ENCODE peak calls at places on chromosome 19, in nine cellular contexts. Q is cardiac muscle cell, D is RCC 7860, K is GM10248, H is NCI-H2081, F is GM12878, Y is retinal pigment epithelial cell, L is activated gamma-delta T cell treated with Interleukin-2 at 50 U/mL for 16 hours, J is thoracic aorta. A is an unnamed sample.

GRCh38 chr19:53882391-53883050 is 524 bp downstream of the PRKCG start:
- DNase-seq in Q (no peak), D (no peak), K (no peak), H (no peak), F (no peak), Y (no peak), L (no peak), J (no peak), A (no peak)

GRCh38 chr19:15631817-15632216 is 8.9 kb upstream of the CYP4F3 start:
- DNase-seq in Q (no peak), D (no peak), K (no peak), H (no peak), F (peak), Y (no peak), L (peak), J (no peak), A (peak)

GRCh38 chr19:4575267-4575793 is 15.8 kb upstream of the SEMA6B start:
- DNase-seq in Q (peak), D (peak), K (no peak), H (no peak), F (no peak), Y (peak), L (no peak), J (no peak), A (no peak)

GRCh38 chr19:35458821-35459391 is 10.8 kb downstream of the FFAR2 start:
- DNase-seq in Q (no peak), D (no peak), K (peak), H (no peak), F (peak), Y (no peak), L (no peak), J (no peak), A (no peak)

GRCh38 chr19:52227196-52227940 is 37.5 kb downstream of the PPP2R1A start:
- DNase-seq in Q (no peak), D (no peak), K (no peak), H (no peak), F (no peak), Y (no peak), L (no peak), J (no peak), A (no peak)

GRCh38 chr19:54014920-54015560 is 23.6 kb downstream of the CACNG6 start:
- DNase-seq in Q (peak), D (no peak), K (no peak), H (no peak), F (no peak), Y (no peak), L (no peak), J (no peak), A (no peak)

GRCh38 chr19:47637550-47637949 is 28.6 kb downstream of the BICRA start:
- DNase-seq in Q (no peak), D (no peak), K (no peak), H (no peak), F (no peak), Y (no peak), L (no peak), J (no peak), A (no peak)

GRCh38 chr19:41528106-41528505 is 47.9 kb upstream of the CEACAM21 start:
- DNase-seq in Q (no peak), D (no peak), K (no peak), H (no peak), F (no peak), Y (no peak), L (no peak), J (no peak), A (no peak)

GRCh38 chr19:9673912-9674668 is 810 bp downstream of the ZNF562 start:
- DNase-seq in Q (no peak), D (peak), K (no peak), H (no peak), F (peak), Y (no peak), L (no peak), J (no peak), A (no peak)

GRCh38 chr19:55383279-55383788 is 758 bp downstream of the TMEM238 start:
- DNase-seq in Q (no peak), D (no peak), K (no peak), H (no peak), F (no peak), Y (no peak), L (no peak), J (no peak), A (no peak)

GRCh38 chr19:47660435-47660832 is 51.5 kb downstream of the BICRA start:
- DNase-seq in Q (no peak), D (no peak), K (no peak), H (no peak), F (no peak), Y (no peak), L (no peak), J (no peak), A (no peak)

GRCh38 chr19:48961051-48961649 is 4.0 kb upstream of the FTL start:
- DNase-seq in Q (no peak), D (peak), K (no peak), H (no peak), F (no peak), Y (no peak), L (no peak), J (no peak), A (peak)

GRCh38 chr19:32581704-32582164 is 744 bp downstream of the PDCD5 start:
- DNase-seq in Q (peak), D (no peak), K (no peak), H (no peak), F (no peak), Y (no peak), L (no peak), J (no peak), A (peak)

GRCh38 chr19:6216236-6216995 is 63.4 kb downstream of the MLLT1 start:
- DNase-seq in Q (no peak), D (no peak), K (no peak), H (no peak), F (no peak), Y (no peak), L (no peak), J (no peak), A (no peak)